ENCODE peak calls at places on chromosome 1, in ten cellular contexts. One of them, this sample, is unnamed. For H3K36me3, the result is how much of the 10 kb centered on the place peaks cover.

GRCh38 chr1:12572506-12572905 is 45.5 kb downstream of the DHRS3 start:
- DNase-seq in CD4-positive, CD25-positive, alpha-beta regulatory T cell: no peak
- DNase-seq in psoas muscle: no peak
- DNase-seq in body of pancreas: no peak
- DNase-seq in tibial nerve: no peak
- DNase-seq in adrenal gland: no peak
- DNase-seq in brain microvascular endothelial cell: peak
- DNase-seq in Peyer's patch: no peak
- DNase-seq in SK-N-SH: no peak
- DNase-seq in left ventricle myocardium inferior: no peak
- DNase-seq in this sample: no peak

GRCh38 chr1:71835442-71835813 is 446.9 kb downstream of the NEGR1 start:
- DNase-seq in CD4-positive, CD25-positive, alpha-beta regulatory T cell: no peak
- DNase-seq in psoas muscle: no peak
- DNase-seq in body of pancreas: no peak
- DNase-seq in tibial nerve: no peak
- DNase-seq in adrenal gland: no peak
- DNase-seq in brain microvascular endothelial cell: no peak
- DNase-seq in Peyer's patch: no peak
- DNase-seq in SK-N-SH: no peak
- DNase-seq in left ventricle myocardium inferior: no peak
- DNase-seq in this sample: no peak

GRCh38 chr1:29201595-29202051 is 19.9 kb upstream of the SRSF4 start:
- DNase-seq in CD4-positive, CD25-positive, alpha-beta regulatory T cell: no peak
- DNase-seq in psoas muscle: no peak
- DNase-seq in body of pancreas: no peak
- DNase-seq in tibial nerve: no peak
- DNase-seq in adrenal gland: no peak
- DNase-seq in brain microvascular endothelial cell: no peak
- DNase-seq in Peyer's patch: no peak
- DNase-seq in SK-N-SH: no peak
- DNase-seq in left ventricle myocardium inferior: no peak
- DNase-seq in this sample: no peak

GRCh38 chr1:163467291-163467690 is 145.5 kb downstream of the NUF2 start:
- DNase-seq in CD4-positive, CD25-positive, alpha-beta regulatory T cell: no peak
- DNase-seq in psoas muscle: no peak
- DNase-seq in body of pancreas: no peak
- DNase-seq in tibial nerve: no peak
- DNase-seq in adrenal gland: no peak
- DNase-seq in brain microvascular endothelial cell: no peak
- DNase-seq in Peyer's patch: no peak
- DNase-seq in SK-N-SH: no peak
- DNase-seq in left ventricle myocardium inferior: no peak
- DNase-seq in this sample: peak

GRCh38 chr1:147534386-147534785 is 6.9 kb upstream of the BCL9 start:
- DNase-seq in CD4-positive, CD25-positive, alpha-beta regulatory T cell: no peak
- DNase-seq in psoas muscle: no peak
- DNase-seq in body of pancreas: peak
- DNase-seq in tibial nerve: no peak
- DNase-seq in adrenal gland: peak
- DNase-seq in brain microvascular endothelial cell: no peak
- DNase-seq in Peyer's patch: no peak
- DNase-seq in SK-N-SH: no peak
- DNase-seq in left ventricle myocardium inferior: no peak
- DNase-seq in this sample: no peak

GRCh38 chr1:221562542-221563475 is 179.1 kb downstream of the DUSP10 start:
- DNase-seq in CD4-positive, CD25-positive, alpha-beta regulatory T cell: no peak
- DNase-seq in psoas muscle: no peak
- DNase-seq in body of pancreas: no peak
- DNase-seq in tibial nerve: no peak
- DNase-seq in adrenal gland: no peak
- DNase-seq in brain microvascular endothelial cell: no peak
- DNase-seq in Peyer's patch: no peak
- DNase-seq in SK-N-SH: no peak
- DNase-seq in left ventricle myocardium inferior: no peak
- DNase-seq in this sample: no peak

GRCh38 chr1:222124602-222125001 is 382.7 kb upstream of the DUSP10 start:
- DNase-seq in CD4-positive, CD25-positive, alpha-beta regulatory T cell: no peak
- DNase-seq in psoas muscle: no peak
- DNase-seq in body of pancreas: no peak
- DNase-seq in tibial nerve: no peak
- DNase-seq in adrenal gland: no peak
- DNase-seq in brain microvascular endothelial cell: no peak
- DNase-seq in Peyer's patch: no peak
- DNase-seq in SK-N-SH: no peak
- DNase-seq in left ventricle myocardium inferior: no peak
- DNase-seq in this sample: peak

GRCh38 chr1:6205849-6206845 is at the start of gene RNF207:
- DNase-seq in CD4-positive, CD25-positive, alpha-beta regulatory T cell: peak
- DNase-seq in psoas muscle: peak
- DNase-seq in body of pancreas: peak
- DNase-seq in tibial nerve: no peak
- DNase-seq in adrenal gland: peak
- DNase-seq in brain microvascular endothelial cell: peak
- DNase-seq in Peyer's patch: peak
- DNase-seq in SK-N-SH: no peak
- DNase-seq in left ventricle myocardium inferior: peak
- DNase-seq in this sample: peak

GRCh38 chr1:216054593-216054992 is 368.7 kb downstream of the USH2A start:
- DNase-seq in CD4-positive, CD25-positive, alpha-beta regulatory T cell: no peak
- DNase-seq in psoas muscle: no peak
- DNase-seq in body of pancreas: no peak
- DNase-seq in tibial nerve: no peak
- DNase-seq in adrenal gland: no peak
- DNase-seq in brain microvascular endothelial cell: no peak
- DNase-seq in Peyer's patch: no peak
- DNase-seq in SK-N-SH: no peak
- DNase-seq in left ventricle myocardium inferior: no peak
- DNase-seq in this sample: no peak

GRCh38 chr1:201142854-201143725 is 11.2 kb downstream of the TMEM9 start:
- DNase-seq in CD4-positive, CD25-positive, alpha-beta regulatory T cell: no peak
- DNase-seq in psoas muscle: no peak
- DNase-seq in body of pancreas: no peak
- DNase-seq in tibial nerve: no peak
- DNase-seq in adrenal gland: no peak
- DNase-seq in brain microvascular endothelial cell: no peak
- DNase-seq in Peyer's patch: no peak
- DNase-seq in SK-N-SH: no peak
- DNase-seq in left ventricle myocardium inferior: no peak
- DNase-seq in this sample: no peak
- H3K36me3 ChIP-seq in CD4-positive, CD25-positive, alpha-beta regulatory T cell: under half
- H3K36me3 ChIP-seq in psoas muscle: under half
- H3K36me3 ChIP-seq in body of pancreas: under half
- H3K36me3 ChIP-seq in tibial nerve: under half
- H3K36me3 ChIP-seq in adrenal gland: half or more
- H3K36me3 ChIP-seq in brain microvascular endothelial cell: under half
- H3K36me3 ChIP-seq in Peyer's patch: under half
- H3K36me3 ChIP-seq in SK-N-SH: under half
- H3K36me3 ChIP-seq in left ventricle myocardium inferior: half or more
- H3K36me3 ChIP-seq in this sample: half or more

DNA sequence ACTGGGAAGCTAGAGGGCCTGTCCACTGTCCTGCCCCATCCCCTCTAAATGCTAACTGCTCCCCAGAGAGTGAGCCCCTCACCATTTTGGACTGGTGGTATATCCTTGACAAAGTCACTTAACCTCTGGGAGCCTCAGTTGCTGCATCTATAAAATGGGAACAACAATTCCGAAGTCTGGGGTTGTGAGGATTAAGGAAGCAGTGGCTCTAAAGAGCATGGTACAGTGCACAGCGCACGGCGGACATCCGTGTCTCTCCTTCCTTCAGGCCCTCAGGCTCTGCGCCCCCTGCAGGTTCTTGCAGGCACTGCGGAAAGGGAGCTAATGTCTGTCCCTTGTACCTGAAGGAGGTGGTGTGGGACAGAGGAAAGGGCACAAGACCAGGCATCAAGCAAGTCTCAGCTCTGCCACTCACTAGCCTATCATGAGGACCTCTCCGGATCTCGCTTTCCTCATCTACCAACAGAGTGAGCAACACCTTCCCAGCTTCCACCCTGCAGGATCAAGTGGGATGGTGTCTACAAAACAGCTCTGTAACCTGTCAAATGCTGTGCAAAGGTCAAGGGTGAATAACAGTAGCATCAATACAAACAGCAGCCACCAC is 20.1 kb downstream of the ECE1 start:
- DNase-seq in CD4-positive, CD25-positive, alpha-beta regulatory T cell: peak
- DNase-seq in psoas muscle: peak
- DNase-seq in body of pancreas: peak
- DNase-seq in tibial nerve: peak
- DNase-seq in adrenal gland: peak
- DNase-seq in brain microvascular endothelial cell: peak
- DNase-seq in Peyer's patch: peak
- DNase-seq in SK-N-SH: peak
- DNase-seq in left ventricle myocardium inferior: peak
- DNase-seq in this sample: peak
- H3K36me3 ChIP-seq in CD4-positive, CD25-positive, alpha-beta regulatory T cell: half or more
- H3K36me3 ChIP-seq in psoas muscle: under half
- H3K36me3 ChIP-seq in body of pancreas: under half
- H3K36me3 ChIP-seq in tibial nerve: under half
- H3K36me3 ChIP-seq in adrenal gland: half or more
- H3K36me3 ChIP-seq in brain microvascular endothelial cell: half or more
- H3K36me3 ChIP-seq in Peyer's patch: under half
- H3K36me3 ChIP-seq in SK-N-SH: under half
- H3K36me3 ChIP-seq in left ventricle myocardium inferior: under half
- H3K36me3 ChIP-seq in this sample: under half

GRCh38 chr1:41516168-41516961 is 31.9 kb upstream of the EDN2 start:
- DNase-seq in CD4-positive, CD25-positive, alpha-beta regulatory T cell: peak
- DNase-seq in psoas muscle: peak
- DNase-seq in body of pancreas: peak
- DNase-seq in tibial nerve: peak
- DNase-seq in adrenal gland: peak
- DNase-seq in brain microvascular endothelial cell: peak
- DNase-seq in Peyer's patch: peak
- DNase-seq in SK-N-SH: peak
- DNase-seq in left ventricle myocardium inferior: peak
- DNase-seq in this sample: peak

GRCh38 chr1:41515778-41516167 is 31.3 kb upstream of the EDN2 start:
- DNase-seq in CD4-positive, CD25-positive, alpha-beta regulatory T cell: no peak
- DNase-seq in psoas muscle: no peak
- DNase-seq in body of pancreas: no peak
- DNase-seq in tibial nerve: no peak
- DNase-seq in adrenal gland: no peak
- DNase-seq in brain microvascular endothelial cell: no peak
- DNase-seq in Peyer's patch: no peak
- DNase-seq in SK-N-SH: no peak
- DNase-seq in left ventricle myocardium inferior: no peak
- DNase-seq in this sample: no peak

GRCh38 chr1:41518471-41518870 is 34.0 kb upstream of the EDN2 start:
- DNase-seq in CD4-positive, CD25-positive, alpha-beta regulatory T cell: no peak
- DNase-seq in psoas muscle: no peak
- DNase-seq in body of pancreas: peak
- DNase-seq in tibial nerve: no peak
- DNase-seq in adrenal gland: no peak
- DNase-seq in brain microvascular endothelial cell: no peak
- DNase-seq in Peyer's patch: no peak
- DNase-seq in SK-N-SH: no peak
- DNase-seq in left ventricle myocardium inferior: no peak
- DNase-seq in this sample: no peak

GRCh38 chr1:41515131-41515678 is 30.7 kb upstream of the EDN2 start:
- DNase-seq in CD4-positive, CD25-positive, alpha-beta regulatory T cell: no peak
- DNase-seq in psoas muscle: no peak
- DNase-seq in body of pancreas: no peak
- DNase-seq in tibial nerve: no peak
- DNase-seq in adrenal gland: no peak
- DNase-seq in brain microvascular endothelial cell: no peak
- DNase-seq in Peyer's patch: peak
- DNase-seq in SK-N-SH: no peak
- DNase-seq in left ventricle myocardium inferior: no peak
- DNase-seq in this sample: peak

GRCh38 chr1:41517039-41517438 is 32.6 kb upstream of the EDN2 start:
- DNase-seq in CD4-positive, CD25-positive, alpha-beta regulatory T cell: no peak
- DNase-seq in psoas muscle: no peak
- DNase-seq in body of pancreas: no peak
- DNase-seq in tibial nerve: no peak
- DNase-seq in adrenal gland: no peak
- DNase-seq in brain microvascular endothelial cell: no peak
- DNase-seq in Peyer's patch: no peak
- DNase-seq in SK-N-SH: no peak
- DNase-seq in left ventricle myocardium inferior: no peak
- DNase-seq in this sample: no peak
- H3K36me3 ChIP-seq in CD4-positive, CD25-positive, alpha-beta regulatory T cell: under half
- H3K36me3 ChIP-seq in psoas muscle: under half
- H3K36me3 ChIP-seq in body of pancreas: under half
- H3K36me3 ChIP-seq in tibial nerve: under half
- H3K36me3 ChIP-seq in adrenal gland: under half
- H3K36me3 ChIP-seq in brain microvascular endothelial cell: under half
- H3K36me3 ChIP-seq in Peyer's patch: under half
- H3K36me3 ChIP-seq in SK-N-SH: under half
- H3K36me3 ChIP-seq in left ventricle myocardium inferior: under half
- H3K36me3 ChIP-seq in this sample: under half

GRCh38 chr1:198889732-198890131 is 250.9 kb downstream of the PTPRC start:
- DNase-seq in CD4-positive, CD25-positive, alpha-beta regulatory T cell: no peak
- DNase-seq in psoas muscle: no peak
- DNase-seq in body of pancreas: no peak
- DNase-seq in tibial nerve: no peak
- DNase-seq in adrenal gland: no peak
- DNase-seq in brain microvascular endothelial cell: no peak
- DNase-seq in Peyer's patch: no peak
- DNase-seq in SK-N-SH: no peak
- DNase-seq in left ventricle myocardium inferior: no peak
- DNase-seq in this sample: no peak

GRCh38 chr1:198892065-198892464 is 253.2 kb downstream of the PTPRC start:
- DNase-seq in CD4-positive, CD25-positive, alpha-beta regulatory T cell: no peak
- DNase-seq in psoas muscle: no peak
- DNase-seq in body of pancreas: no peak
- DNase-seq in tibial nerve: no peak
- DNase-seq in adrenal gland: no peak
- DNase-seq in brain microvascular endothelial cell: peak
- DNase-seq in Peyer's patch: no peak
- DNase-seq in SK-N-SH: peak
- DNase-seq in left ventricle myocardium inferior: no peak
- DNase-seq in this sample: no peak

GRCh38 chr1:198888379-198888778 is 249.5 kb downstream of the PTPRC start:
- DNase-seq in CD4-positive, CD25-positive, alpha-beta regulatory T cell: no peak
- DNase-seq in psoas muscle: no peak
- DNase-seq in body of pancreas: no peak
- DNase-seq in tibial nerve: no peak
- DNase-seq in adrenal gland: no peak
- DNase-seq in brain microvascular endothelial cell: no peak
- DNase-seq in Peyer's patch: no peak
- DNase-seq in SK-N-SH: no peak
- DNase-seq in left ventricle myocardium inferior: no peak
- DNase-seq in this sample: no peak

GRCh38 chr1:198889102-198889501 is 250.3 kb downstream of the PTPRC start:
- DNase-seq in CD4-positive, CD25-positive, alpha-beta regulatory T cell: no peak
- DNase-seq in psoas muscle: no peak
- DNase-seq in body of pancreas: no peak
- DNase-seq in tibial nerve: no peak
- DNase-seq in adrenal gland: no peak
- DNase-seq in brain microvascular endothelial cell: no peak
- DNase-seq in Peyer's patch: no peak
- DNase-seq in SK-N-SH: no peak
- DNase-seq in left ventricle myocardium inferior: no peak
- DNase-seq in this sample: no peak

DNA sequence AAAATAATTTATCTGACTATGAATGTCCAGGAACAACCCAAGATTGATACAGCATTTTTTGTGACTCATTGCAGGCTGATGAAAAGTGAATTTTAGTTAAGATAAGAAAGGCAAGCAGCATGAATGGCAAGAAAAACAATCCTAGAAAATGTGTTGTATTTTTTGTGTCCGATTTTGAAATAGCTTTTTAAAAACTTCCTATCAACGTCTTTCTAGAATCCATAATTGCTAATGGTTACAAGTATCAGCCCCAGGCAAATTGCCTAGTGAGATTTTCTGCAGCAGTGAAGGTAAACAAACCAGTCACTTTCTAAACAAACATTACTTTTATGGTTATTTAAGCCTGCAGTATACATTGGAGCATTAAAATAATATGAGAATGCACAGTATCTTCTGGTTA is 251.7 kb downstream of the PTPRC start:
- DNase-seq in CD4-positive, CD25-positive, alpha-beta regulatory T cell: no peak
- DNase-seq in psoas muscle: no peak
- DNase-seq in body of pancreas: no peak
- DNase-seq in tibial nerve: no peak
- DNase-seq in adrenal gland: no peak
- DNase-seq in brain microvascular endothelial cell: peak
- DNase-seq in Peyer's patch: no peak
- DNase-seq in SK-N-SH: no peak
- DNase-seq in left ventricle myocardium inferior: no peak
- DNase-seq in this sample: no peak
- H3K36me3 ChIP-seq in CD4-positive, CD25-positive, alpha-beta regulatory T cell: under half
- H3K36me3 ChIP-seq in psoas muscle: under half
- H3K36me3 ChIP-seq in body of pancreas: under half
- H3K36me3 ChIP-seq in tibial nerve: under half
- H3K36me3 ChIP-seq in adrenal gland: under half
- H3K36me3 ChIP-seq in brain microvascular endothelial cell: under half
- H3K36me3 ChIP-seq in Peyer's patch: under half
- H3K36me3 ChIP-seq in SK-N-SH: under half
- H3K36me3 ChIP-seq in left ventricle myocardium inferior: under half
- H3K36me3 ChIP-seq in this sample: under half

This sample was measured in H7.